ENCODE peak calls at places on chromosome 14, in four cellular contexts. I is GM23338, S is mucosa of descending colon, C is lower leg skin. M is an unnamed sample.

GRCh38 chr14:50210074-50210473 is 21.3 kb downstream of the SOS2 start:
- DNase-seq in I (no peak), S (no peak), C (no peak), M (no peak)

GRCh38 chr14:101761881-101762529 is 496 bp downstream of the PPP2R5C start:
- DNase-seq in C (no peak), S (peak; percentile 72), I (peak; percentile 44), M (peak; percentile 63)

GRCh38 chr14:58663494-58664111 is 25.8 kb downstream of the DACT1 start:
- DNase-seq in I (peak; percentile 38), S (no peak), C (no peak), M (no peak)

GRCh38 chr14:94924189-94924588 is 154.3 kb upstream of the GSC start:
- DNase-seq in I (no peak), C (no peak), S (no peak), M (no peak)

GRCh38 chr14:104392001-104392395 is 187.6 kb upstream of the C14orf180 start:
- DNase-seq in C (no peak), I (no peak), S (no peak), M (no peak)

GRCh38 chr14:24071144-24071697 is at the start of gene CPNE6:
- DNase-seq in I (no peak), C (no peak), S (no peak), M (no peak)

GRCh38 chr14:103748539-103748867 is 32.9 kb downstream of the ZFYVE21 start:
- DNase-seq in C (no peak), S (no peak), I (no peak), M (no peak)

GRCh38 chr14:89502966-89503365 is 85.9 kb upstream of the FOXN3 start:
- DNase-seq in I (no peak), C (no peak), S (no peak), M (no peak)

GRCh38 chr14:102711207-102711606 is 66.0 kb upstream of the TRAF3 start:
- DNase-seq in C (no peak), S (no peak), I (no peak), M (no peak)

GRCh38 chr14:36655054-36655381 is 6.6 kb upstream of the PAX9 start:
- DNase-seq in C (no peak), I (peak; percentile 45), S (no peak), M (no peak)

GRCh38 chr14:67766035-67766680 is 50.2 kb downstream of the ZFYVE26 start:
- DNase-seq in S (no peak), C (no peak), I (no peak), M (no peak)

GRCh38 chr14:68910540-68910939 is 68.6 kb downstream of the ACTN1 start:
- DNase-seq in C (no peak), S (no peak), I (no peak), M (no peak)

GRCh38 chr14:34693228-34693939 is 21.0 kb downstream of the CFL2 start:
- DNase-seq in I (peak; percentile 91), S (peak; percentile 53), C (no peak), M (peak; percentile 53)

GRCh38 chr14:94079891-94080605 is 954 bp downstream of the DDX24 start:
- DNase-seq in I (no peak), S (no peak), C (no peak), M (no peak)

GRCh38 chr14:61362072-61362750 is 40.8 kb downstream of the PRKCH start:
- DNase-seq in C (no peak), S (no peak), I (peak; percentile 22), M (no peak)

GRCh38 chr14:101827286-101827685 is 65.8 kb downstream of the PPP2R5C start:
- DNase-seq in S (no peak), C (no peak), I (no peak), M (no peak)

GRCh38 chr14:28666961-28667360 is 99.6 kb upstream of the FOXG1 start:
- DNase-seq in C (no peak), I (no peak), S (no peak), M (no peak)

GRCh38 chr14:55891692-55892091 is 226.5 kb upstream of the PELI2 start:
- DNase-seq in C (no peak), I (peak; percentile 78), S (no peak), M (no peak)

GRCh38 chr14:69666112-69666511 is 54.7 kb downstream of the SUSD6 start:
- DNase-seq in I (no peak), C (no peak), S (no peak), M (no peak)

GRCh38 chr14:22252591-22253178 is 336.3 kb downstream of the DAD1 start:
- DNase-seq in C (no peak), I (no peak), S (no peak), M (no peak)

GRCh38 chr14:50000215-50001145 is 107.6 kb downstream of the ARF6 start:
- DNase-seq in I (peak; percentile 41), S (peak; percentile 86), C (peak; percentile 72), M (peak; percentile 85)

GRCh38 chr14:61754627-61755381 is 7.4 kb upstream of the SNAPC1 start:
- DNase-seq in S (no peak), I (peak; percentile 46), C (no peak), M (no peak)

GRCh38 chr14:44988694-44989093 is 26.7 kb downstream of the TOGARAM1 start:
- DNase-seq in S (no peak), C (no peak), I (no peak), M (peak; percentile 79)

GRCh38 chr14:101732128-101732527 is 29.4 kb upstream of the PPP2R5C start:
- DNase-seq in S (no peak), C (no peak), I (no peak), M (no peak)

GRCh38 chr14:34569750-34570149 is 30.2 kb upstream of the EAPP start:
- DNase-seq in I (no peak), S (no peak), C (no peak), M (no peak)

GRCh38 chr14:37590810-37591139 is 4.3 kb downstream of the FOXA1 start:
- DNase-seq in S (no peak), I (no peak), C (no peak), M (no peak)

GRCh38 chr14:52131640-52132320 is 62.9 kb upstream of the NID2 start:
- DNase-seq in C (peak; percentile 57), I (peak; percentile 93), S (no peak), M (peak; percentile 87)

GRCh38 chr14:57245941-57246340 is 22.8 kb downstream of the EXOC5 start:
- DNase-seq in S (no peak), C (no peak), I (no peak), M (peak; percentile 20)

GRCh38 chr14:53993920-53994607 is 37.4 kb upstream of the BMP4 start:
- DNase-seq in C (no peak), S (no peak), I (no peak), M (no peak)

GRCh38 chr14:95765016-95765415 is 51.1 kb upstream of the TCL1A start:
- DNase-seq in C (no peak), I (no peak), S (no peak), M (no peak)

GRCh38 chr14:89298056-89298834 is 118.8 kb downstream of the FOXN3 start:
- DNase-seq in C (no peak), I (no peak), S (no peak), M (no peak)

DNA sequence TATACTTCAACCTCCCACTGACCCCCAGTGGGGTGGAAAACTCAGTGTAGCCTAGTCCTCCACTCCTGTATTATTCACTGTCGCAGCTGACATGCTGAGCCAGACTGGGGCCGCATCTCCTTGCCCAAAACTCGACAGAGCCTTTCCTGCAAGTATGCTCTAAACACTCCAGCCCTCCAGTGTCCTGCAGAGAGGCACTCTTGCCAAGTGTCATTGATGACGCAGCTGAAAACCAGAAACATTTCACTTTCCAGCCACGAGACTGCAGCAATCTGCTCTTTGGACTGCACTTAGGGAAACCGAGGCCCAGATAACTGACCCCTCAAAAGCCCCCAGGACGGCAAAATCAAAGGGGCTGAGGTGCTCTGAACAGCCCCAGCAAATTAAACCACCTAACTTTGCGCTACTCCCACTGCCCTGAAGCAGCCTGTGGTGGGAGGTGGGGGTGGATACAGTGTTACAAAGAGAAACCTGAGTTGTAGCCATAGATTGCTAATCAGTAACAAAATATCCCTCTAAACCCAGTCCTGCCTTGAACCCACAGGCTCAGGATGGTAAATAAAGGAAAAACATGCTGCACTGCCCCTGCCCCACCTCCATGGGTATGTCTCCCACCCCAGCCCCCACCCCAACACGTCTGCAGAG is 2.6 kb downstream of the CCDC85C start:
- DNase-seq in C (no peak), S (no peak), I (no peak), M (peak; percentile 86)
- H3K4me3 ChIP-seq in C (no peak overlapping the region), S (peak overlapping the region; percentile 32), I (peak overlapping the region; percentile 69), M (no peak overlapping the region)

DNA sequence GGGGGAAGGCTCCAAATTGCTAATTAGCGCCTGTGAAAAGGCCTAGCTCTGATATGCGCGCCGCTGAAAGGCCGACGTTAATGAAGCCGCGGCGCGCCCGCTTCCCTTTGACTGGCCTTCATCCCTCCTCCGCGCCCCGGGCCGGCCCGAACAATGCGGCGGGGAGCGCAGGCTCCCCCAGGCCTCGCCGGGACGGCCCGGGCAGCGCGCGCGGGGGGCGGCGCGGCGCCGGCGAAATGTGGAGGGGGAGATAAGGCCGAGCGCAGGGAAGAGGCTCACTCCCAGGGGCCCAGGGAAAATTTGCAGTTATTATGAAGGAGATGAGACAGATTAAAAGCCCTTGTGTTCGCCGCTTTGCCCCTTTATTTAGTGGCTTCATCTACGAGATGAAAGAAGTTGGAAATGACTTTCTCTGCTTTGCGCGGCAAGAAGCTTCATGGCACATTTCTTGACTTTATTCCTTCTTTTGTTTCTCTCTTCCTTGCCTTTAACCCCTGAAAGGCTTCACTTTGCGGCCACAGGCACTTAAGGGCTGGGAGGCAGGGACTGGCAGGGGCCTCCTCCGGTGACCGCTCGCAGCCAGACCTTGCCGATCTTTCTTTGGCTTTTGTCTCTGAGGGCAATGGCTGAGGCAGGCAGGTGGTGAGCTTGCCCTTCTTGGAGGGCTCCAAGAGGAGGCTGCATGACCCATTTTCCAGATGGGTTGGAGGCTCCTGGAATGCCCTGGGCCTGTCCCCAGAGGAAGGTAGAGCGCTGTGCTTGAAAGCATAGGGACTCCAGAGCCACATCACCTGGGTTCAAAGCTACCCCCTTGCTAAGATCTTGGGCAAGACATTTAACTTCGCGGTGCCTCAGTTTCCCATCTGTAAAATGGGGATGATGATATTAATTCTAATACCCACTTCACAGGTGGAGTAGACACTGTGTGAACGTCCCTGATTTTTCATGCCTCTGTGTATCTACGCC is 12.7 kb upstream of the GPATCH2L start:
- DNase-seq in C (no peak), S (no peak), I (peak; percentile 82), M (no peak)
- H3K4me3 ChIP-seq in C (no peak overlapping the region), S (no peak overlapping the region), I (peak overlapping the region; percentile 84), M (peak overlapping the region; percentile 9)

DNA sequence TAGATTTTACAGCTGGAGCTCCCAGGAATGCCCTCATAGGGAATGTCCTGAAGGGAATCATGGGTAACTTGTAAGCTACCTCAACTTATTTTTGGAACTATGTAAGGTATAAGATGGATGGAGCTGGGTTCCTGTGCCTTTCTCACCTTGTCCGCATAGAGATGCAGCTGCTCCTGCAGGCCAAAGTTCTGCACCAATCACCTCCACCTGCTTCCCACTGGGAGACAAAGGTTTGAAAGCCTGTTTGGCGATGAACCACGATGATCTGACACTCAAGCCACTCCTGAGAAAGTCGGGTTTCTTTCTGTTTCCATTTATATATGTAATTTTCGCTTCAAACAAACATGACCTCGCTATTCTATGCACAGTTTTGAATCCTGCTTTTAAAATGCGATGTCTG is 604 bp upstream of the AKAP5 start:
- DNase-seq in I (peak; percentile 54), C (no peak), S (no peak), M (no peak)
- H3K4me3 ChIP-seq in I (peak overlapping the region; percentile 90), C (no peak overlapping the region), S (peak overlapping the region; percentile 44), M (peak overlapping the region; percentile 69)

DNA sequence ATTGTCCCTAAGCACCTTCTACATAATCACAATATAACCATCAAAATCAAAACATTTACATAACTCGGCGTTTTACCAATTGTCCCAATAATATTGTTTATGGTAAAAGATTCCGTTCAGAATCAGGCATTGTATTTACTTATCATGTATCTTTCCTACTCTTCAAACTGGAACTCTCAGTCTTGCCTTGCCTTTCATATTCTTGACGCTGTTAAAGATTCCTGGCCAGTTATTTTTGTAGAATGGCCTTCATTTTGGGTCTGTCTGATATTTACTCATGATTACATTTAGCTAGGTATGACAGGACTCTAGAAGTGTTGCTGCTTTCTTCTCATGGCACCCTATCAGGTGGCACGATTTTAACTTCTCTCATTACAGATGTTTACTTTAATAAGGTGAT is 850 bp upstream of the HEATR5A start:
- DNase-seq in S (no peak), C (no peak), I (no peak), M (no peak)
- H3K4me3 ChIP-seq in S (no peak overlapping the region), C (no peak overlapping the region), I (no peak overlapping the region), M (no peak overlapping the region)

M was measured in thyroid gland.